ENCODE peak calls at places on chromosome 5, in ten cellular contexts. One of them, this sample, is unnamed.

GRCh38 chr5:151598984-151599383 is 7.9 kb upstream of the FAT2 start:
- DNase-seq in activated CD4-positive, alpha-beta T cell treated with anti-CD3 and anti-CD28 coated beads, Interleukin-2, amount 10 ng/mL, durations not matched to agents 7 days and 5 days: no peak
- DNase-seq in stimulated activated CD4-positive, alpha-beta T cell treated with anti-CD3 and anti-CD28 coated beads, Interleukin-12 subunit alpha, Interleukin-12 subunit beta, amount 100 ng/mL, for 4 hours: no peak
- DNase-seq in activated naive CD8-positive, alpha-beta T cell treated with anti-CD3 and anti-CD28 coated beads for 36 hours: no peak
- DNase-seq in A172: no peak
- DNase-seq in DND-41: no peak
- DNase-seq in foreskin fibroblast: peak
- DNase-seq in activated CD8-positive, alpha-beta T cell treated with anti-CD3 and anti-CD28 coated beads for 36 hours: no peak
- DNase-seq in stomach: no peak
- DNase-seq in spleen: no peak
- DNase-seq in this sample: no peak

GRCh38 chr5:79849486-79850315 is 141.4 kb downstream of the MTX3 start:
- DNase-seq in activated CD4-positive, alpha-beta T cell treated with anti-CD3 and anti-CD28 coated beads, Interleukin-2, amount 10 ng/mL, durations not matched to agents 7 days and 5 days: no peak
- DNase-seq in stimulated activated CD4-positive, alpha-beta T cell treated with anti-CD3 and anti-CD28 coated beads, Interleukin-12 subunit alpha, Interleukin-12 subunit beta, amount 100 ng/mL, for 4 hours: no peak
- DNase-seq in activated naive CD8-positive, alpha-beta T cell treated with anti-CD3 and anti-CD28 coated beads for 36 hours: no peak
- DNase-seq in A172: no peak
- DNase-seq in DND-41: no peak
- DNase-seq in foreskin fibroblast: no peak
- DNase-seq in activated CD8-positive, alpha-beta T cell treated with anti-CD3 and anti-CD28 coated beads for 36 hours: no peak
- DNase-seq in stomach: no peak
- DNase-seq in spleen: no peak
- DNase-seq in this sample: no peak

GRCh38 chr5:108655750-108656450 is 91.8 kb upstream of the FER start:
- DNase-seq in activated CD4-positive, alpha-beta T cell treated with anti-CD3 and anti-CD28 coated beads, Interleukin-2, amount 10 ng/mL, durations not matched to agents 7 days and 5 days: no peak
- DNase-seq in stimulated activated CD4-positive, alpha-beta T cell treated with anti-CD3 and anti-CD28 coated beads, Interleukin-12 subunit alpha, Interleukin-12 subunit beta, amount 100 ng/mL, for 4 hours: no peak
- DNase-seq in activated naive CD8-positive, alpha-beta T cell treated with anti-CD3 and anti-CD28 coated beads for 36 hours: no peak
- DNase-seq in A172: peak
- DNase-seq in DND-41: no peak
- DNase-seq in foreskin fibroblast: peak
- DNase-seq in activated CD8-positive, alpha-beta T cell treated with anti-CD3 and anti-CD28 coated beads for 36 hours: no peak
- DNase-seq in stomach: no peak
- DNase-seq in spleen: no peak
- DNase-seq in this sample: no peak

GRCh38 chr5:68225188-68225910 is 9.8 kb downstream of the PIK3R1 start:
- DNase-seq in activated CD4-positive, alpha-beta T cell treated with anti-CD3 and anti-CD28 coated beads, Interleukin-2, amount 10 ng/mL, durations not matched to agents 7 days and 5 days: no peak
- DNase-seq in stimulated activated CD4-positive, alpha-beta T cell treated with anti-CD3 and anti-CD28 coated beads, Interleukin-12 subunit alpha, Interleukin-12 subunit beta, amount 100 ng/mL, for 4 hours: no peak
- DNase-seq in activated naive CD8-positive, alpha-beta T cell treated with anti-CD3 and anti-CD28 coated beads for 36 hours: no peak
- DNase-seq in A172: no peak
- DNase-seq in DND-41: no peak
- DNase-seq in foreskin fibroblast: peak
- DNase-seq in activated CD8-positive, alpha-beta T cell treated with anti-CD3 and anti-CD28 coated beads for 36 hours: no peak
- DNase-seq in stomach: peak
- DNase-seq in spleen: no peak
- DNase-seq in this sample: peak

GRCh38 chr5:130529716-130530485 is 625.6 kb downstream of the CHSY3 start:
- DNase-seq in activated CD4-positive, alpha-beta T cell treated with anti-CD3 and anti-CD28 coated beads, Interleukin-2, amount 10 ng/mL, durations not matched to agents 7 days and 5 days: no peak
- DNase-seq in stimulated activated CD4-positive, alpha-beta T cell treated with anti-CD3 and anti-CD28 coated beads, Interleukin-12 subunit alpha, Interleukin-12 subunit beta, amount 100 ng/mL, for 4 hours: no peak
- DNase-seq in activated naive CD8-positive, alpha-beta T cell treated with anti-CD3 and anti-CD28 coated beads for 36 hours: no peak
- DNase-seq in A172: no peak
- DNase-seq in DND-41: no peak
- DNase-seq in foreskin fibroblast: no peak
- DNase-seq in activated CD8-positive, alpha-beta T cell treated with anti-CD3 and anti-CD28 coated beads for 36 hours: no peak
- DNase-seq in stomach: no peak
- DNase-seq in spleen: no peak
- DNase-seq in this sample: no peak

GRCh38 chr5:12095808-12096281 is 191.6 kb upstream of the CTNND2 start:
- DNase-seq in activated CD4-positive, alpha-beta T cell treated with anti-CD3 and anti-CD28 coated beads, Interleukin-2, amount 10 ng/mL, durations not matched to agents 7 days and 5 days: no peak
- DNase-seq in stimulated activated CD4-positive, alpha-beta T cell treated with anti-CD3 and anti-CD28 coated beads, Interleukin-12 subunit alpha, Interleukin-12 subunit beta, amount 100 ng/mL, for 4 hours: no peak
- DNase-seq in activated naive CD8-positive, alpha-beta T cell treated with anti-CD3 and anti-CD28 coated beads for 36 hours: no peak
- DNase-seq in A172: no peak
- DNase-seq in DND-41: no peak
- DNase-seq in foreskin fibroblast: no peak
- DNase-seq in activated CD8-positive, alpha-beta T cell treated with anti-CD3 and anti-CD28 coated beads for 36 hours: no peak
- DNase-seq in stomach: no peak
- DNase-seq in spleen: no peak
- DNase-seq in this sample: no peak

GRCh38 chr5:72602696-72603685 is 95.8 kb upstream of the ZNF366 start:
- DNase-seq in activated CD4-positive, alpha-beta T cell treated with anti-CD3 and anti-CD28 coated beads, Interleukin-2, amount 10 ng/mL, durations not matched to agents 7 days and 5 days: no peak
- DNase-seq in stimulated activated CD4-positive, alpha-beta T cell treated with anti-CD3 and anti-CD28 coated beads, Interleukin-12 subunit alpha, Interleukin-12 subunit beta, amount 100 ng/mL, for 4 hours: no peak
- DNase-seq in activated naive CD8-positive, alpha-beta T cell treated with anti-CD3 and anti-CD28 coated beads for 36 hours: no peak
- DNase-seq in A172: no peak
- DNase-seq in DND-41: no peak
- DNase-seq in foreskin fibroblast: peak
- DNase-seq in activated CD8-positive, alpha-beta T cell treated with anti-CD3 and anti-CD28 coated beads for 36 hours: no peak
- DNase-seq in stomach: no peak
- DNase-seq in spleen: no peak
- DNase-seq in this sample: no peak

GRCh38 chr5:180136661-180137381 is 65.3 kb upstream of the RNF130 start:
- DNase-seq in activated CD4-positive, alpha-beta T cell treated with anti-CD3 and anti-CD28 coated beads, Interleukin-2, amount 10 ng/mL, durations not matched to agents 7 days and 5 days: no peak
- DNase-seq in stimulated activated CD4-positive, alpha-beta T cell treated with anti-CD3 and anti-CD28 coated beads, Interleukin-12 subunit alpha, Interleukin-12 subunit beta, amount 100 ng/mL, for 4 hours: no peak
- DNase-seq in activated naive CD8-positive, alpha-beta T cell treated with anti-CD3 and anti-CD28 coated beads for 36 hours: no peak
- DNase-seq in A172: no peak
- DNase-seq in DND-41: no peak
- DNase-seq in foreskin fibroblast: no peak
- DNase-seq in activated CD8-positive, alpha-beta T cell treated with anti-CD3 and anti-CD28 coated beads for 36 hours: no peak
- DNase-seq in stomach: peak
- DNase-seq in spleen: peak
- DNase-seq in this sample: no peak

GRCh38 chr5:123066016-123066415 is 23.0 kb upstream of the PRDM6 start:
- DNase-seq in activated CD4-positive, alpha-beta T cell treated with anti-CD3 and anti-CD28 coated beads, Interleukin-2, amount 10 ng/mL, durations not matched to agents 7 days and 5 days: no peak
- DNase-seq in stimulated activated CD4-positive, alpha-beta T cell treated with anti-CD3 and anti-CD28 coated beads, Interleukin-12 subunit alpha, Interleukin-12 subunit beta, amount 100 ng/mL, for 4 hours: no peak
- DNase-seq in activated naive CD8-positive, alpha-beta T cell treated with anti-CD3 and anti-CD28 coated beads for 36 hours: no peak
- DNase-seq in A172: no peak
- DNase-seq in DND-41: no peak
- DNase-seq in foreskin fibroblast: no peak
- DNase-seq in activated CD8-positive, alpha-beta T cell treated with anti-CD3 and anti-CD28 coated beads for 36 hours: no peak
- DNase-seq in stomach: no peak
- DNase-seq in spleen: no peak
- DNase-seq in this sample: no peak

GRCh38 chr5:125408582-125409069 is 662.2 kb upstream of the ZNF608 start:
- DNase-seq in activated CD4-positive, alpha-beta T cell treated with anti-CD3 and anti-CD28 coated beads, Interleukin-2, amount 10 ng/mL, durations not matched to agents 7 days and 5 days: no peak
- DNase-seq in stimulated activated CD4-positive, alpha-beta T cell treated with anti-CD3 and anti-CD28 coated beads, Interleukin-12 subunit alpha, Interleukin-12 subunit beta, amount 100 ng/mL, for 4 hours: no peak
- DNase-seq in activated naive CD8-positive, alpha-beta T cell treated with anti-CD3 and anti-CD28 coated beads for 36 hours: peak
- DNase-seq in A172: peak
- DNase-seq in DND-41: peak
- DNase-seq in foreskin fibroblast: peak
- DNase-seq in activated CD8-positive, alpha-beta T cell treated with anti-CD3 and anti-CD28 coated beads for 36 hours: peak
- DNase-seq in stomach: no peak
- DNase-seq in spleen: no peak
- DNase-seq in this sample: peak

GRCh38 chr5:9058161-9058560 is 487.7 kb downstream of the SEMA5A start:
- DNase-seq in activated CD4-positive, alpha-beta T cell treated with anti-CD3 and anti-CD28 coated beads, Interleukin-2, amount 10 ng/mL, durations not matched to agents 7 days and 5 days: no peak
- DNase-seq in stimulated activated CD4-positive, alpha-beta T cell treated with anti-CD3 and anti-CD28 coated beads, Interleukin-12 subunit alpha, Interleukin-12 subunit beta, amount 100 ng/mL, for 4 hours: no peak
- DNase-seq in activated naive CD8-positive, alpha-beta T cell treated with anti-CD3 and anti-CD28 coated beads for 36 hours: no peak
- DNase-seq in A172: no peak
- DNase-seq in DND-41: no peak
- DNase-seq in foreskin fibroblast: peak
- DNase-seq in activated CD8-positive, alpha-beta T cell treated with anti-CD3 and anti-CD28 coated beads for 36 hours: no peak
- DNase-seq in stomach: no peak
- DNase-seq in spleen: no peak
- DNase-seq in this sample: no peak

GRCh38 chr5:131488463-131488862 is 146.6 kb downstream of the RAPGEF6 start:
- DNase-seq in activated CD4-positive, alpha-beta T cell treated with anti-CD3 and anti-CD28 coated beads, Interleukin-2, amount 10 ng/mL, durations not matched to agents 7 days and 5 days: no peak
- DNase-seq in stimulated activated CD4-positive, alpha-beta T cell treated with anti-CD3 and anti-CD28 coated beads, Interleukin-12 subunit alpha, Interleukin-12 subunit beta, amount 100 ng/mL, for 4 hours: no peak
- DNase-seq in activated naive CD8-positive, alpha-beta T cell treated with anti-CD3 and anti-CD28 coated beads for 36 hours: no peak
- DNase-seq in A172: no peak
- DNase-seq in DND-41: no peak
- DNase-seq in foreskin fibroblast: no peak
- DNase-seq in activated CD8-positive, alpha-beta T cell treated with anti-CD3 and anti-CD28 coated beads for 36 hours: no peak
- DNase-seq in stomach: no peak
- DNase-seq in spleen: no peak
- DNase-seq in this sample: no peak

This sample was measured in NCI-H2029 treated with DMSO at 0.1 percent for 48 hours.